ENCODE peak calls at places on chromosomes 2 and 18, in seven cellular contexts. A is astrocyte; R is A549; Q is pancreas; M is cardiac muscle cell; P is CD8-positive, alpha-beta memory T cell; D is breast epithelium. N is an unnamed sample. For H3K4me1, the result is how much of the 10 kb centered on the place peaks cover.

GRCh38 chr2:120229341-120229740 is 6.1 kb upstream of the TMEM185B start:
- DNase-seq in A (no peak), R (no peak), Q (no peak), M (no peak), P (no peak), D (no peak), N (no peak)

GRCh38 chr2:128520787-128521186 is 202.1 kb upstream of the HS6ST1 start:
- DNase-seq in A (no peak), R (no peak), Q (no peak), M (no peak), P (no peak), D (peak), N (no peak)

GRCh38 chr18:8952796-8953760 is 149.4 kb upstream of the NDUFV2 start:
- DNase-seq in A (peak), R (no peak), Q (no peak), M (peak), P (no peak), D (no peak), N (peak)

GRCh38 chr18:27017901-27018500 is 152.5 kb upstream of the AQP4 start:
- DNase-seq in A (no peak), R (peak), Q (no peak), M (peak), P (no peak), D (no peak), N (no peak)

GRCh38 chr2:183123117-183123958 is 905 bp upstream of the NUP35 start:
- DNase-seq in A (no peak), R (no peak), Q (no peak), M (no peak), P (no peak), D (no peak), N (no peak)

GRCh38 chr2:164430166-164430783 is 191.0 kb downstream of the GRB14 start:
- DNase-seq in A (peak), R (peak), Q (no peak), M (peak), P (no peak), D (no peak), N (no peak)

GRCh38 chr2:6214471-6214870 is 522.3 kb downstream of the SOX11 start:
- DNase-seq in A (no peak), R (peak), Q (no peak), M (no peak), P (no peak), D (no peak), N (no peak)

GRCh38 chr2:68436270-68436669 is 30.8 kb downstream of the FBXO48 start:
- DNase-seq in A (peak), R (no peak), Q (no peak), M (peak), P (no peak), D (no peak), N (no peak)

GRCh38 chr2:173223880-173224279 is 130.8 kb upstream of the CDCA7 start:
- DNase-seq in A (no peak), R (no peak), Q (no peak), M (no peak), P (no peak), D (no peak), N (no peak)

GRCh38 chr2:140539506-140539905 is 1591.3 kb downstream of the LRP1B start:
- DNase-seq in A (peak), R (no peak), Q (no peak), M (no peak), P (no peak), D (no peak), N (no peak)

GRCh38 chr18:9638886-9639285 is 24.5 kb upstream of the PPP4R1 start:
- DNase-seq in A (no peak), R (no peak), Q (no peak), M (no peak), P (no peak), D (no peak), N (peak)

GRCh38 chr2:234490239-234491074 is 6.4 kb downstream of the ARL4C start:
- DNase-seq in A (no peak), R (no peak), Q (no peak), M (no peak), P (peak), D (no peak), N (no peak)

GRCh38 chr2:101803945-101804696 is 106.6 kb downstream of the MAP4K4 start:
- DNase-seq in A (no peak), R (no peak), Q (no peak), M (peak), P (no peak), D (no peak), N (no peak)

GRCh38 chr2:218166791-218167190 is at the start of gene CXCR1:
- DNase-seq in A (no peak), R (no peak), Q (no peak), M (no peak), P (peak), D (no peak), N (peak)

GRCh38 chr2:215376103-215376780 is 59.6 kb downstream of the FN1 start:
- DNase-seq in A (no peak), R (no peak), Q (no peak), M (peak), P (no peak), D (no peak), N (no peak)

GRCh38 chr18:59056706-59057492 is 82.8 kb upstream of the SEC11C start:
- DNase-seq in A (peak), R (peak), Q (no peak), M (peak), P (peak), D (peak), N (peak)

GRCh38 chr2:23478087-23478932 is 93.3 kb downstream of the KLHL29 start:
- DNase-seq in A (no peak), R (no peak), Q (no peak), M (no peak), P (no peak), D (no peak), N (no peak)

GRCh38 chr2:54432181-54433020 is 23.7 kb upstream of the SPTBN1 start:
- DNase-seq in A (no peak), R (no peak), Q (no peak), M (no peak), P (no peak), D (no peak), N (no peak)
- H3K4me1 ChIP-seq in A (under half), R (under half), Q (under half), M (under half), P (under half), D (under half), N (under half)

GRCh38 chr2:113214141-113214540 is 40.4 kb downstream of the PSD4 start:
- DNase-seq in A (no peak), R (no peak), Q (no peak), M (no peak), P (no peak), D (no peak), N (no peak)

GRCh38 chr2:113212245-113213060 is 38.7 kb downstream of the PSD4 start:
- DNase-seq in A (no peak), R (peak), Q (peak), M (no peak), P (no peak), D (no peak), N (no peak)

GRCh38 chr2:113216321-113216720 is 42.5 kb downstream of the PSD4 start:
- DNase-seq in A (no peak), R (no peak), Q (no peak), M (no peak), P (no peak), D (no peak), N (no peak)

GRCh38 chr2:113211226-113212105 is 37.7 kb downstream of the PSD4 start:
- DNase-seq in A (peak), R (peak), Q (no peak), M (no peak), P (no peak), D (no peak), N (peak)

GRCh38 chr2:113213061-113213930 is 39.5 kb downstream of the PSD4 start:
- DNase-seq in A (no peak), R (no peak), Q (no peak), M (no peak), P (no peak), D (no peak), N (no peak)
- H3K4me1 ChIP-seq in A (under half), R (half or more), Q (under half), M (under half), P (under half), D (under half), N (under half)

DNA sequence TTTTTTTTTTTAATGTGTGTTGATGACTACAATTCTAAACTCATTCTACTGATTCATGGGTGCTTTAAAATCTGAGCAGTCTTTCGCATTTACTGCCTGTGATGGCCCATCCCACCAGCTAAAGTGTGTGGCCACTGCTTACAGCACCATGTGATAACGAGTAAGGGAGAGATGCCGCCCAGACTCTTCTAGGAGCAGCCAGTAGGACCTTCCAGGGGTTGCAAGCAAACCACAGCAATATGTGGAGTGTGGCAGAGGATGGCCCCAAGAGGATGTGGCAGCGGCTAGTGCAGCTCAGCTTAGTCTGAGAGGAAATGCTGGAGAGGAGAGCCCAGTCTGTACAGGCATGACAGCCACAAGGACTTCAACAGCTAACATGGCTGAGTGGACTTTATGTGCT is 14.9 kb downstream of the IL1B start:
- DNase-seq in A (no peak), R (no peak), Q (no peak), M (no peak), P (no peak), D (no peak), N (no peak)
- H3K4me1 ChIP-seq in A (under half), R (under half), Q (under half), M (under half), P (under half), D (under half), N (under half)

DNA sequence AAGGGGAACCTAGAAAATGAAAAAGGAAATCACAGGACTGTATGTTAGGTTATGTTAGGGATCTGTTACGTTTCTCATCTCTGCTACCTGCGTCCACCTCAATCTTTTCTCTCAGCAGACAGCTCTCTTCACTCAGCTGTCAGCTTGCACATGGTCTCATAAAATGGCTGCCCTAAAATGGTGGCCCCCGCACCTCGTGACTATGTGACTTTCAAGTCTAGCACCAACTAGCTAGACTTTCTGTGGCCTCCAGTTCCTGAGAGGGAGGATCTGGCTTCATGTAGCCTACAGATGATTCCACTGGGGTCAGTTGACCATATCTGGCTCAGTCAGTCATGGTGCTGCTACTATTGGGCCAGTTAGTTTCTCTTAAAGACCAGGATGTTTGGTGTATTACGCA is 147.2 kb upstream of the SLC1A4 start:
- DNase-seq in A (no peak), R (no peak), Q (no peak), M (no peak), P (no peak), D (no peak), N (no peak)
- H3K4me1 ChIP-seq in A (under half), R (under half), Q (under half), M (under half), P (under half), D (under half), N (under half)

GRCh38 chr2:38671946-38672345 is 6.0 kb downstream of the GALM start:
- DNase-seq in A (no peak), R (no peak), Q (no peak), M (no peak), P (no peak), D (no peak), N (no peak)
- H3K4me1 ChIP-seq in A (under half), R (under half), Q (under half), M (under half), P (under half), D (under half), N (under half)

DNA sequence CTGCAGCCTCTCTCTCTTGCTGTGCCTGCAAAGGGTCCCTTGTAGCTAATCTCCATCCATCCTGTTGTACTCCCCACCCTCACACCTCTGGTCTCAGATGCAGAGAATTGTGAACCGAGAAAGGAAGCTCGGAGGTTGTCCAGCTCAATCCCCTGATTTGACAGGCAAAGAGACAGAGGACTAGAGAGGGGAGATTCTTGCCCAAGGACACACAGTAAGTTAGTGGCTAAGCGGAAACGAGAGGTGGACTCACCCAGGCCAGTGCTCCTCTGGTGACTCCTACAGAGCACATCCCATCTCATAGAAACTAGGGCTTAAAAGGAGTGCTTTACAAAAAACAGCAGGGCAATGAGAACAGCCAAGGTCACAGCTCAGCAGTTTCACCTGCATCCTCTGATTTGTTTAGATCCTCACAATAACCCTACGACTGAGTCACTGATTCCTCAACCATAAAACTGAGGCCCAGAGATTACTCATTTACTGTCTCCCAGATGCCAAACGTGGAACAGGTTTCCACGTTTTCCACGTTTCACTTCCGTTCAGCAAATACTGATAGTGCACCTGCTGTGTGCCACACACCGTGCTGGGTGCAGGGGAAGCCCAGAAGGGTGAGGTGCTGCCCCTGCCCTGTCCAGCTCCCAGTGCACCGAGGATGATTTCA is 22.1 kb downstream of the EHD3 start:
- DNase-seq in A (no peak), R (no peak), Q (no peak), M (no peak), P (no peak), D (no peak), N (peak)
- H3K4me1 ChIP-seq in A (under half), R (under half), Q (under half), M (under half), P (under half), D (under half), N (under half)

DNA sequence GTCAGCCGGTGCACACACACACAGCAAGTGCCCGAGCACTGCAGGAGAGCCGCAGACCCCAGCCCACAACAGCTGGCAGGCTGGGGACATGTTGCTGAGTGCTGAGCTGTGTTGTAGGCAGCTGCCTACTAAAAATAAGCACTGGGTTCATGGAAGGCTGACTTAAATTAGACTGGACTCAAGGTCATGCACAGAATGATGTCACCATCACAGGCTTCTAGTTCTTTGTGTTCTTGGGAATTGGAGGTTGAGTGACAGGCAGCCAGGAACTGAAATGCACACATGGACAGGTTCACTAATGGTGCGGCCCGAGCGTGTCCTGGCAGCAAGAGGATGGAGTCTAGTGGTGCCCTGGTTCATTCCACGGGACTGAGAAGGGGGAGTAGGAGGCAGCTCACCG is 71.3 kb downstream of the VWA3B start:
- DNase-seq in A (no peak), R (no peak), Q (no peak), M (no peak), P (no peak), D (no peak), N (no peak)
- H3K4me1 ChIP-seq in A (under half), R (under half), Q (under half), M (half or more), P (under half), D (under half), N (under half)

DNA sequence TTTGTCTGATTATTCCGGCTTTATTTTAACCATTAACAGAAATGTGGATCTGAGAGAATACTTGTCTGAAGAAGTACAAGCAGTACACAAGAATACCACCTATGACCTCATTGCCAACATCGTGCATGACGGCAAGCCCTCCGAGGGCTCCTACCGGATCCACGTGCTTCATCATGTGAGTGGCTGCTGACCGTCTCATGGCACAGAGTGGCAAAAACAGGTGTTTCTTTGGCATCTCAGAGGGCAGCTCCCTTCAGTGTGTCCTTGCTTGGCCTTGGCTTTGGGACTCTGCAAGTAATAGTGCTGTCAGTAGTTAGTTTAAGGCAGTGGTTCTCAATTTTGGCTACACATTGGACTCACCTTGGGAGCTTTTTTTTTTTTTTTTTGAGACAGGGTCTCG is 23.1 kb downstream of the SFTPB start:
- DNase-seq in A (no peak), R (no peak), Q (no peak), M (no peak), P (no peak), D (no peak), N (no peak)
- H3K4me1 ChIP-seq in A (under half), R (under half), Q (under half), M (under half), P (under half), D (under half), N (under half)

DNA sequence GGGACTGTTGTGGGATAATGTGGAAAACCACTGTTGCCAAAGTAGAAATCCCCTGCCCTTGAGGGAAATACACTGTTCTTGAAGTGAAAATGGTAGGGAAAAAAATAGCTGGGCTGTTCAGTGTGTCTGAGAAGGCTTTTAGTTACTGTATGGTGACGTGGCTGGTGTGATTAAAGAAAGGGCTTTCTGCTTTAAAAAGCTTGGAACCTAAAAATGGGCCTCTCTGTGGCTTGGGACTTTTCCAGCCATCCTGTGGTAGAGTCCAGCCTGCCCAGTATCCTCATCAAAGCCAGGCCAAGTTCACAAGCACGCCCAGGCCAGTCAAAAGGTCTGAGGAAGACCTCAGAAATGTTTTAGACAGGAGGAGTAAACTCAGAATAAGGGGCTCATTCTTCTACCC is 6.9 kb downstream of the MGAT5 start:
- DNase-seq in A (peak), R (no peak), Q (no peak), M (peak), P (no peak), D (no peak), N (no peak)
- H3K4me1 ChIP-seq in A (under half), R (under half), Q (under half), M (under half), P (half or more), D (under half), N (under half)

DNA sequence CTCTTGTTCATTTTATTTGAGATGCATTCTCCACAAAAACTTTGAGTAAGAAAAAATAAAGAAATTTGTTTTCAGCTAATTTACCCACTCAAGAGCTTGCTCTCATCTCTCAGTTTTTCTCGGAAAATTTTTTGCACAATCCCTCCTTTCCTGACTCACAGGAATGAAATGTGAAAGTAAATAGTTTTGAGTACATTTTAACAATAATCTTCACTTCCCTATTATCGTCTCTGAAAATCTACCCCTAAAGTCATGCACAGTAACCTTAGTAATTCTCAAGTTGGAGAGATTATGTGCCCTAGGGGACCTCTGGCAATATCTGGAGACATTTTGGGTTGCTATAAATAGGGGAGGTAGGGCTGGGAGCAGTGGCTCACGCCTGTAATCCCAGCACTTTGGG is 2.6 kb downstream of the CYB5A start:
- DNase-seq in A (no peak), R (no peak), Q (no peak), M (peak), P (no peak), D (no peak), N (no peak)
- H3K4me1 ChIP-seq in A (under half), R (half or more), Q (under half), M (under half), P (under half), D (under half), N (under half)

N was measured in foreskin keratinocyte.